ENCODE peak calls at places on chromosomes 3 and 15, in seven cellular contexts. S is mesendoderm, R is ovary, Q is uterus, Z is neural progenitor cell, X is right cardiac atrium, A is tibial artery. T is an unnamed sample.

GRCh38 chr3:88986834-88987233 is 120.6 kb upstream of the EPHA3 start:
- DNase-seq in S (no peak), R (no peak), Q (no peak), Z (no peak), X (no peak), A (no peak), T (no peak)

GRCh38 chr3:123623346-123623880 is 38.6 kb upstream of the HACD2 start:
- DNase-seq in S (no peak), R (no peak), Q (no peak), Z (no peak), X (no peak), A (no peak), T (no peak)

GRCh38 chr3:107488942-107489341 is 33.8 kb upstream of the BBX start:
- DNase-seq in S (no peak), R (no peak), Q (no peak), Z (no peak), X (no peak), A (no peak), T (no peak)

GRCh38 chr3:152139651-152140050 is 129.1 kb upstream of the MBNL1 start:
- DNase-seq in S (peak), R (no peak), Q (no peak), Z (no peak), X (no peak), A (no peak), T (no peak)

GRCh38 chr15:30065025-30065801 is 17.5 kb upstream of the GOLGA8J start:
- DNase-seq in S (no peak), R (no peak), Q (no peak), Z (no peak), X (no peak), A (no peak), T (no peak)

GRCh38 chr15:91338763-91339162 is 238.7 kb downstream of the SV2B start:
- DNase-seq in S (peak), R (no peak), Q (no peak), Z (peak), X (no peak), A (no peak), T (no peak)

GRCh38 chr3:134294302-134294925 is 43.8 kb upstream of the RYK start:
- DNase-seq in S (no peak), R (no peak), Q (no peak), Z (no peak), X (no peak), A (no peak), T (no peak)

GRCh38 chr3:64900916-64901903 is 213.4 kb upstream of the ADAMTS9 start:
- DNase-seq in S (no peak), R (peak), Q (no peak), Z (no peak), X (no peak), A (no peak), T (no peak)

GRCh38 chr3:62605413-62606068 is 232.2 kb upstream of the FEZF2 start:
- DNase-seq in S (peak), R (no peak), Q (no peak), Z (peak), X (no peak), A (no peak), T (no peak)

GRCh38 chr15:79089331-79089889 is 1.2 kb downstream of the RASGRF1 start:
- DNase-seq in S (peak), R (no peak), Q (no peak), Z (peak), X (no peak), A (no peak), T (no peak)

GRCh38 chr3:141089339-141090152 is 38.4 kb downstream of the SPSB4 start:
- DNase-seq in S (peak), R (no peak), Q (no peak), Z (no peak), X (no peak), A (no peak), T (no peak)

GRCh38 chr15:63461230-63461629 is 43.2 kb upstream of the USP3 start:
- DNase-seq in S (peak), R (no peak), Q (no peak), Z (peak), X (no peak), A (no peak), T (no peak)

GRCh38 chr3:52446631-52447511 is 2.0 kb upstream of the SEMA3G start:
- DNase-seq in S (peak), R (peak), Q (peak), Z (peak), X (peak), A (peak), T (no peak)

GRCh38 chr3:34207826-34208225 is 409.4 kb downstream of the PDCD6IP start:
- DNase-seq in S (no peak), R (no peak), Q (no peak), Z (no peak), X (no peak), A (no peak), T (no peak)

GRCh38 chr3:176286456-176287115 is 910.7 kb downstream of the TBL1XR1 start:
- DNase-seq in S (no peak), R (no peak), Q (no peak), Z (no peak), X (no peak), A (no peak), T (no peak)

GRCh38 chr3:85560088-85560790 is 601.5 kb downstream of the CADM2 start:
- DNase-seq in S (no peak), R (no peak), Q (no peak), Z (no peak), X (peak), A (peak), T (no peak)

GRCh38 chr3:71066356-71066755 is 517.2 kb downstream of the FOXP1 start:
- DNase-seq in S (peak), R (peak), Q (peak), Z (no peak), X (peak), A (no peak), T (no peak)

GRCh38 chr15:77533986-77534385 is 98.7 kb downstream of the LINGO1 start:
- DNase-seq in S (no peak), R (peak), Q (no peak), Z (no peak), X (no peak), A (peak), T (no peak)

GRCh38 chr15:77538793-77539487 is 93.8 kb downstream of the LINGO1 start:
- DNase-seq in S (no peak), R (no peak), Q (no peak), Z (no peak), X (no peak), A (peak), T (no peak)

GRCh38 chr15:77535845-77536244 is 96.9 kb downstream of the LINGO1 start:
- DNase-seq in S (peak), R (no peak), Q (no peak), Z (no peak), X (no peak), A (peak), T (no peak)

GRCh38 chr15:77538011-77538410 is 94.7 kb downstream of the LINGO1 start:
- DNase-seq in S (no peak), R (no peak), Q (no peak), Z (no peak), X (no peak), A (peak), T (no peak)

DNA sequence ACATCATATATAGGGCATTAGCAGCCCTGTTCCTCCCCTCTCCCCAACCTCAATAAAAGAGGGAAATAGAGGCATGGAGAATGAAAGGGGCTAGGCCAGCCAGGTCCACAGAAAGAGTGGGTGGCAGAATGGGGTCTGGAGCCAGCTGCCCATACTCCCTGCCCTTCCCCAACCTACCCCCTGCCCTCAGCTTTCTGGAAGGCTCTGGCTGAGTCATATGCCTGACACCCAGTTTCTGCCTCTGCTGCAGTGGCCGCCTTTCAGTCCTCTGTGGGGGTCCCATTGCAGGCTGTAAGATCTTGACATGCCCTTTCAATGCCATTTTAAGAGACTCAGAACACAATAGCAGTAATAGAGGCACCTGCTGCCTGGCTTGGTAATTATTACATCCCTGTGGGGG is 95.7 kb downstream of the LINGO1 start:
- DNase-seq in S (no peak), R (no peak), Q (no peak), Z (no peak), X (no peak), A (peak), T (no peak)
- H3K4me3 ChIP-seq in S (no peak), R (no peak), Q (no peak), Z (no peak), X (no peak), A (no peak), T (no peak)

GRCh38 chr15:58746174-58746573 is 3.3 kb downstream of the ADAM10 start:
- DNase-seq in S (no peak), R (no peak), Q (no peak), Z (no peak), X (no peak), A (no peak), T (no peak)
- H3K4me3 ChIP-seq in S (no peak), R (no peak), Q (no peak), Z (peak), X (no peak), A (no peak), T (no peak)

GRCh38 chr3:35685153-35685552 is 45.8 kb downstream of the ARPP21 start:
- DNase-seq in S (no peak), R (no peak), Q (no peak), Z (no peak), X (no peak), A (no peak), T (no peak)

DNA sequence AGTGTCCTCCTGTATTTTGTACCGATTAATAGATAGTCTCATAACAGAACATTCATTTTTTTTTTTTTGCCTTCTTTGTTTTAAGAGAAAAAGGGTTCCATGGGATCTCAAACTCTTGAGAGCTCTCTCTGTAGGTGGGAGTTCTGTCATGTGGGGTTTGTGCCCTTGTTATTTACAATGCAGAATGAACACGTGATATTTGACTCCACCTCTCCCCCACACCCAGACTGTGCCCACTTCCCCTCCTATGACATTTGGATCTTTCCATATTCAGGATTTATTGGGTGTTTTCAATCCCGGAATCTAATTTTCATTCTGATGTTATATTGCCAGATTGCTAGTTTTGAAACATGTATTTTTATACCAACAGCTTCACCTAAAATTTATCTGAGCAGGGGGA is 49.5 kb downstream of the ARPP21 start:
- DNase-seq in S (no peak), R (no peak), Q (no peak), Z (no peak), X (no peak), A (no peak), T (no peak)
- H3K4me3 ChIP-seq in S (no peak), R (no peak), Q (no peak), Z (no peak), X (no peak), A (no peak), T (no peak)

GRCh38 chr15:78069630-78070029 is 7.9 kb downstream of the TBC1D2B start:
- DNase-seq in S (no peak), R (no peak), Q (no peak), Z (no peak), X (no peak), A (no peak), T (no peak)
- H3K4me3 ChIP-seq in S (no peak), R (no peak), Q (no peak), Z (no peak), X (no peak), A (no peak), T (no peak)

GRCh38 chr3:48426944-48427629 is 2.8 kb downstream of the PLXNB1 start:
- DNase-seq in S (no peak), R (no peak), Q (no peak), Z (no peak), X (peak), A (peak), T (no peak)

GRCh38 chr3:48425281-48425812 is 4.5 kb downstream of the PLXNB1 start:
- DNase-seq in S (no peak), R (peak), Q (peak), Z (no peak), X (peak), A (peak), T (no peak)

GRCh38 chr3:48427630-48427962 is 2.3 kb downstream of the PLXNB1 start:
- DNase-seq in S (no peak), R (no peak), Q (no peak), Z (no peak), X (peak), A (peak), T (no peak)

GRCh38 chr3:48428088-48428862 is 1.6 kb downstream of the PLXNB1 start:
- DNase-seq in S (peak), R (peak), Q (no peak), Z (peak), X (peak), A (peak), T (no peak)

DNA sequence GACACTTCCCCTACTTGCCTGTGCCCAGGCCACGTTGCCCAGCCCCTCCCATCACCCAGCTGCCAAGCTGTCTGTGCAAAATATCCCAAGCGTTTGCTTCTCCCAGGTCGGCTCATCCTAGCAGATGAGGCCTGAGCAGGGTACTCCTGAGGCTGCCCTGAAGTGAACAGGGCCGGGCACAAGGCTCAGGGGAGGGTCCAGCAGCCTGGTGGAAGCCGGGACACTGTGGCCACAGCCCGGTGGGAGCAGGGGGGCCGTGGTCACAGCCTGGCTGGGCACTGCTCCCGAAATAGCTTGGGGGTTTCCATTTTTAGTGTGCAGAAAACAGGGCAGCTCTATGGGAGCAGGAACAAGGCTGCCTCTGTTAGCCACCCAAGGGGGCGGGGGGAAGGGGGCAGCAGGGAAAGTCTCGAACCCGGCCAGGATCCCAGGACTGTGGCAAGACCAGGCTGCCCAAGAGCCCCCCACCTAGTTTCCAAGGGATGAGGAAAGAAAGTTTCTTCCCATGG is 3.4 kb downstream of the PLXNB1 start:
- DNase-seq in S (no peak), R (no peak), Q (no peak), Z (no peak), X (peak), A (peak), T (no peak)
- H3K4me3 ChIP-seq in S (no peak), R (no peak), Q (no peak), Z (no peak), X (no peak), A (peak), T (no peak)

DNA sequence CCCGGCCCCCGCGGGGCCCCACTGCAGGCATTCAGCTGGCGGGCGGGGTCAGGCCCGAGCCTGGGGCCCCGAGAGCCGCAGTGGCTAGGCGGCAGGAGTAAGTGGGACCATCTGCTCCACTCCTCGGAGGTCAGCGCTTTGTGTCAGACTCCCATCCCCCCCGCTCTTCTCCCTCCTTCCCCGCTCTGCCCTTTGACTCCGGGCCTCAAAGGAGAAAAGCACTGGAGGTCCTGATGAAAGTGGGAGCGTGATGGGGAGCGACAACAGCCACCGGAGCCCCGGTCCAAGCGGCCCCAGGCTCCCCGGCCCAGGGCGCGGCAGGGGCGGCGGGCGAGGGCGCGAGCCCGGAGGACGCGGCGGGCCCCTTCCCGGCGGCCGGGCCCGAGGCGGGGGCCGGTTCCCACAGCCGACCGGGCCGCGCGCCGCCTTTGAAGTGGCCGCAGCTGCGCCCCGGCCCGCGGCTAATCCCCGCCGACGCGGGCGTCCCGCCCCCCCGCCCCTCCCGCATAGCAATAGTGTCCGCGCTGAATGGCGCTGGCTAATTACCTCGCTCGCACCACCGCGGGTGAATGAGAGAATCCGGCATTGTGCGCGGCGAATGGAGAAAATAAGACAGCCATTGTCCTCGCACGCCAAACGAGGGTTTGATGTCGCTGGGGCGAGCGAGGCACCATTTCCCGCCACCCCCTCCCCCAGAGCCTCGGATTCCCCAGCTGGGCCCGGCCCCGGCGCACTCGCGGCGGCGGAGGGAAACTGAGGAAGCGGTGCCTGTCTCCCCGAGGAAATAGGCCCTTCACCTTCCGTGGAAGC is 22.4 kb downstream of the IGDCC3 start:
- DNase-seq in S (peak), R (no peak), Q (no peak), Z (peak), X (peak), A (no peak), T (no peak)
- H3K4me3 ChIP-seq in S (peak), R (peak), Q (peak), Z (peak), X (peak), A (peak), T (no peak)

GRCh38 chr3:156680243-156680930 is 6.0 kb downstream of the TIPARP start:
- DNase-seq in S (peak), R (no peak), Q (no peak), Z (no peak), X (no peak), A (no peak), T (no peak)

GRCh38 chr3:156677536-156677935 is 3.1 kb downstream of the TIPARP start:
- DNase-seq in S (no peak), R (no peak), Q (no peak), Z (no peak), X (no peak), A (no peak), T (no peak)

GRCh38 chr3:156677120-156677479 is 2.7 kb downstream of the TIPARP start:
- DNase-seq in S (no peak), R (no peak), Q (no peak), Z (no peak), X (no peak), A (no peak), T (no peak)

GRCh38 chr3:156676467-156677119 is 2.2 kb downstream of the TIPARP start:
- DNase-seq in S (no peak), R (no peak), Q (no peak), Z (no peak), X (no peak), A (no peak), T (no peak)

GRCh38 chr3:156678216-156678615 is 3.8 kb downstream of the TIPARP start:
- DNase-seq in S (no peak), R (no peak), Q (no peak), Z (no peak), X (no peak), A (no peak), T (no peak)
- H3K4me3 ChIP-seq in S (no peak), R (no peak), Q (no peak), Z (no peak), X (no peak), A (peak), T (no peak)

DNA sequence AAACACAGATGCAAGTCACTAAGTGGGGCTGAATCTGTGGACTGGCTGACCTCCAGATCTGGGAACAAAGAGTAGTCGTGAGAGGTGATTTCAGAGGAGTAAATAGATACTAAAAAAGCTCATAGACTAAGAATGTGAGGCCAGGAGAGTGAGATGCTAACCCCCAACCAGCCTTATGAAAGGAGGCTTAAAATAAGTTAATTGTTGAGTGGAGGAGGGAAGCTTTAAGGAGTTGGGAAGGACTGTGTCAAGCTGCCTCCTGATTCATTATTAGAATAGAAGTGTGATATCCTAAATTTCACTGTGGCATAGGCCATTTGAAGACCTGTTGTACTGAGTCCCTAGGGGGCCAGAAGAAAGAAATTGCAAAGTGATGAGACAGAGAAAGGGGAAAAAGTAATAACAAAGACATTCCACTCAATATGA is 107.6 kb downstream of the RBPMS2 start:
- DNase-seq in S (peak), R (no peak), Q (no peak), Z (no peak), X (no peak), A (no peak), T (no peak)
- H3K4me3 ChIP-seq in S (no peak), R (no peak), Q (no peak), Z (no peak), X (no peak), A (no peak), T (no peak)

DNA sequence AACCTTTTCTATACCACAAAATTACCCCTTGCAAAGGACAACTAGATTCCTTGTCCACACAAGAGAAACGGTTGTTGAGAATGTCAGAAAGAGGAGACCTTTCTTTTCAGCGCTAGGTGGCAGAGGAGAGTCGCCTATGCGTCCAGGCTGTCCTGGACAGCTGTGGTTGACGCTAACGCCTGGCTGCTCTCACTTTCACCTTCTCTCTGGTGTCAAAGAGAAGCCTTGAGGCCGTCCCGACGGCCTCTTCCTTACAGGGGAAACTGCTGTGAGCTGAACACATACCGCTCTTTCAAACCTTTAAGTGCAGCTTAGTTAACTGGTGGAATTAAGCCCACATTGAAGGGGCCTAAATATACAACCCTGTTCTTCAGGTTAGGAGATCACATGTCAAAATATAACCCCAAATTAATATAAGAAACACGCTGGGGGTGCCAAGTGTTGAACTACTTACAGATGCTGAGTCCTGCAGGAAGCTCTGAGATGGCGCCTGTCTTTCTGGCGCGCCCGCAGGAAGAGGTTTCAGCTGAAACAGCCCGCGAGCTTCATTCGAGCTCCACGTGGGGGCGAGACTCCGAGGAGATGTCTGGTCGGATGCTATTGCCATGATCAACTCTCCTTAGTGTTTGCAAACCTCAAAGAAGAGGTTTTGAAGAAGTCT is 26.1 kb upstream of the KBTBD8 start:
- DNase-seq in S (peak), R (peak), Q (peak), Z (peak), X (peak), A (peak), T (peak)
- H3K4me3 ChIP-seq in S (no peak), R (peak), Q (no peak), Z (peak), X (peak), A (peak), T (no peak)

T was measured in lower leg skin.